ENCODE peak calls at places on chromosomes 5 and 9, in eight cellular contexts. B is stomach, C is HepG2, H is GM23248, X is neuronal stem cell, Y is mammary epithelial cell, I is pancreas, P is right atrium auricular region. T is an unnamed sample.

GRCh38 chr5:100464418-100464817 is 70.8 kb upstream of the FAM174A start:
- DNase-seq in C (no peak), X (no peak), P (no peak), H (peak; percentile 89), I (no peak), Y (peak; percentile 26), B (no peak), T (no peak)

GRCh38 chr9:109098221-109098959 is 21.4 kb downstream of the TMEM245 start:
- DNase-seq in P (no peak), X (peak; percentile 31), H (peak; percentile 72), I (no peak), B (no peak), C (peak; percentile 68), Y (peak; percentile 55), T (peak; percentile 55)

GRCh38 chr5:108681079-108681921 is 66.4 kb upstream of the FER start:
- DNase-seq in C (peak; percentile 50), B (no peak), H (peak; percentile 87), P (no peak), X (peak; percentile 35), I (no peak), Y (peak; percentile 56), T (peak; percentile 9)

GRCh38 chr9:2228641-2229040 is 213.5 kb downstream of the SMARCA2 start:
- DNase-seq in I (no peak), H (no peak), C (no peak), X (no peak), Y (no peak), B (no peak), P (no peak), T (no peak)

GRCh38 chr5:124555179-124555578 is 191.3 kb downstream of the ZNF608 start:
- DNase-seq in C (no peak), I (no peak), Y (no peak), X (no peak), H (no peak), B (no peak), P (no peak), T (no peak)

GRCh38 chr9:77803423-77803822 is 155.3 kb upstream of the GNA14 start:
- DNase-seq in I (no peak), H (peak; percentile 10), Y (no peak), X (no peak), P (no peak), B (no peak), C (no peak), T (no peak)

GRCh38 chr5:55223219-55223987 is 3.7 kb downstream of the MCIDAS start:
- DNase-seq in P (no peak), X (peak; percentile 38), Y (no peak), C (no peak), H (no peak), B (no peak), I (peak; percentile 57), T (no peak)

GRCh38 chr5:15365040-15365439 is 134.9 kb upstream of the FBXL7 start:
- DNase-seq in Y (no peak), X (no peak), I (no peak), H (peak; percentile 34), P (no peak), C (no peak), B (no peak), T (no peak)

GRCh38 chr9:137316012-137316981 is 14.2 kb upstream of the NRARP start:
- DNase-seq in H (peak; percentile 77), Y (peak; percentile 32), P (no peak), I (peak; percentile 87), B (peak; percentile 59), X (no peak), C (no peak), T (no peak)

GRCh38 chr5:142222881-142223558 is 101.8 kb downstream of the SPRY4 start:
- DNase-seq in H (no peak), Y (no peak), C (no peak), P (no peak), B (no peak), X (no peak), I (no peak), T (no peak)

GRCh38 chr5:25744908-25745307 is 1100.1 kb upstream of the CDH10 start:
- DNase-seq in Y (no peak), C (no peak), X (peak; percentile 6), H (no peak), P (no peak), I (no peak), B (no peak), T (no peak)

GRCh38 chr5:60712950-60713349 is 13.0 kb upstream of the DEPDC1B start:
- DNase-seq in X (no peak), C (no peak), I (no peak), H (no peak), B (no peak), Y (no peak), P (no peak), T (no peak)

GRCh38 chr5:172009536-172010270 is 3.3 kb upstream of the FBXW11 start:
- DNase-seq in I (no peak), B (no peak), H (no peak), Y (no peak), C (no peak), X (no peak), P (no peak), T (no peak)

GRCh38 chr5:56129288-56129687 is 103.8 kb downstream of the ANKRD55 start:
- DNase-seq in X (no peak), Y (no peak), I (no peak), P (no peak), H (no peak), B (no peak), C (no peak), T (no peak)

GRCh38 chr9:34665109-34665380 is 2.6 kb upstream of the CCL27 start:
- DNase-seq in P (no peak), I (no peak), Y (no peak), C (no peak), H (no peak), B (no peak), X (no peak), T (no peak)

GRCh38 chr5:128487041-128487440 is 51.0 kb downstream of the FBN2 start:
- DNase-seq in B (no peak), Y (no peak), X (no peak), P (no peak), H (peak; percentile 22), I (no peak), C (no peak), T (no peak)

GRCh38 chr5:14016549-14016948 is 72.1 kb upstream of the DNAH5 start:
- DNase-seq in H (no peak), B (no peak), Y (no peak), P (no peak), C (no peak), X (no peak), I (no peak), T (no peak)

GRCh38 chr9:89984214-89984613 is 379.4 kb downstream of the GADD45G start:
- DNase-seq in Y (peak; percentile 86), C (no peak), I (no peak), P (no peak), X (no peak), B (no peak), H (peak; percentile 50), T (no peak)

GRCh38 chr5:159912033-159912800 is 4.1 kb upstream of the ADRA1B start:
- DNase-seq in Y (no peak), B (no peak), I (no peak), C (no peak), P (no peak), H (peak; percentile 81), X (no peak), T (no peak)

GRCh38 chr9:75491533-75491932 is 398.9 kb upstream of the PCSK5 start:
- DNase-seq in X (no peak), B (no peak), P (no peak), Y (no peak), C (no peak), I (no peak), H (no peak), T (no peak)

GRCh38 chr5:147554285-147554817 is 44.5 kb upstream of the DPYSL3 start:
- DNase-seq in Y (peak; percentile 65), H (peak; percentile 93), B (no peak), P (no peak), C (no peak), X (no peak), I (no peak), T (peak; percentile 98)

GRCh38 chr5:55377810-55378209 is 70.0 kb downstream of the MTREX start:
- DNase-seq in X (no peak), B (no peak), Y (no peak), H (no peak), I (no peak), P (no peak), C (no peak), T (no peak)

GRCh38 chr9:18467696-18468095 is 6.3 kb upstream of the ADAMTSL1 start:
- DNase-seq in Y (no peak), H (no peak), C (no peak), X (no peak), I (no peak), B (no peak), P (no peak), T (no peak)

GRCh38 chr9:19816769-19817168 is 27.9 kb upstream of the SLC24A2 start:
- DNase-seq in P (no peak), C (no peak), I (no peak), H (no peak), X (no peak), Y (no peak), B (no peak), T (no peak)
- H3K36me3 ChIP-seq in P (no peaks in the 10 kb centered on the region), C (no peaks in the 10 kb centered on the region), I (no peaks in the 10 kb centered on the region), H (no peaks in the 10 kb centered on the region), X (no peaks in the 10 kb centered on the region), Y (no peaks in the 10 kb centered on the region), B (no peaks in the 10 kb centered on the region), T (no peaks in the 10 kb centered on the region)

GRCh38 chr5:78630047-78630446 is 18.5 kb downstream of the LHFPL2 start:
- DNase-seq in Y (no peak), I (no peak), X (no peak), C (no peak), P (no peak), B (no peak), H (no peak), T (no peak)
- H3K36me3 ChIP-seq in Y (peaks cover 19% of the 10 kb centered on the region), I (no peaks in the 10 kb centered on the region), X (peaks cover 68% of the 10 kb centered on the region), C (peaks cover 80% of the 10 kb centered on the region), P (peaks cover 6% of the 10 kb centered on the region), B (peaks cover 30% of the 10 kb centered on the region), H (no peaks in the 10 kb centered on the region), T (peaks cover 4% of the 10 kb centered on the region)

GRCh38 chr9:127815512-127816361 is 13.1 kb downstream of the FPGS start:
- DNase-seq in I (no peak), P (no peak), H (no peak), B (no peak), C (no peak), X (no peak), Y (no peak), T (no peak)
- H3K36me3 ChIP-seq in I (peaks cover 41% of the 10 kb centered on the region), P (peaks cover 89% of the 10 kb centered on the region), H (peaks cover 15% of the 10 kb centered on the region), B (peaks cover 99% of the 10 kb centered on the region), C (peaks cover 22% of the 10 kb centered on the region), X (peaks cover 29% of the 10 kb centered on the region), Y (peaks cover 19% of the 10 kb centered on the region), T (peaks cover 46% of the 10 kb centered on the region)

GRCh38 chr5:39017504-39017903 is 56.7 kb downstream of the RICTOR start:
- DNase-seq in P (no peak), C (no peak), H (no peak), Y (no peak), I (no peak), X (no peak), B (no peak), T (no peak)

GRCh38 chr5:39015743-39016586 is 58.2 kb downstream of the RICTOR start:
- DNase-seq in X (no peak), P (no peak), C (peak; percentile 14), B (no peak), I (no peak), H (peak; percentile 86), Y (peak; percentile 63), T (peak; percentile 75)

GRCh38 chr5:39019231-39019630 is 55.0 kb downstream of the RICTOR start:
- DNase-seq in Y (no peak), P (no peak), I (no peak), X (no peak), B (no peak), C (no peak), H (no peak), T (no peak)

GRCh38 chr5:39014544-39014943 is 59.7 kb downstream of the RICTOR start:
- DNase-seq in I (no peak), H (peak; percentile 86), X (no peak), C (peak; percentile 6), Y (no peak), P (no peak), B (no peak), T (peak; percentile 50)

GRCh38 chr5:39016587-39017275 is 57.5 kb downstream of the RICTOR start:
- DNase-seq in I (no peak), Y (no peak), C (no peak), H (peak; percentile 28), X (no peak), B (no peak), P (no peak), T (no peak)
- H3K36me3 ChIP-seq in I (no peaks in the 10 kb centered on the region), Y (peaks cover 2% of the 10 kb centered on the region), C (peaks cover 28% of the 10 kb centered on the region), H (no peaks in the 10 kb centered on the region), X (peaks cover 2% of the 10 kb centered on the region), B (peaks cover 36% of the 10 kb centered on the region), P (peaks cover 5% of the 10 kb centered on the region), T (no peaks in the 10 kb centered on the region)